ENCODE peak calls at places on chromosomes 6 and 20, in seven cellular contexts. J, K, M, O, Q, P and R are unnamed samples.

GRCh38 chr6:53461682-53462081 is 83.2 kb downstream of the GCLC start:
- DNase-seq in J (no peak), K (no peak), M (no peak), O (no peak), Q (no peak), P (no peak), R (no peak)

GRCh38 chr20:8602389-8603116 is 466.3 kb upstream of the PLCB4 start:
- DNase-seq in J (no peak), K (no peak), M (no peak), O (no peak), Q (no peak), P (no peak), R (no peak)

GRCh38 chr6:33714385-33715040 is 3.0 kb upstream of the UQCC2 start:
- DNase-seq in J (no peak), K (no peak), M (no peak), O (no peak), Q (no peak), P (no peak), R (no peak)

GRCh38 chr6:110491644-110492317 is 15.4 kb upstream of the SLC22A16 start:
- DNase-seq in J (no peak), K (peak; percentile 18), M (no peak), O (no peak), Q (no peak), P (no peak), R (no peak)

GRCh38 chr6:154302111-154302752 is 54.4 kb downstream of the IPCEF1 start:
- DNase-seq in J (no peak), K (peak; percentile 40), M (no peak), O (no peak), Q (no peak), P (no peak), R (no peak)

GRCh38 chr6:154736613-154737259 is 3.5 kb downstream of the SCAF8 start:
- DNase-seq in J (no peak), K (no peak), M (no peak), O (no peak), Q (no peak), P (no peak), R (no peak)

GRCh38 chr20:38199506-38200390 is 34.7 kb upstream of the TGM2 start:
- DNase-seq in J (no peak), K (no peak), M (no peak), O (no peak), Q (no peak), P (no peak), R (no peak)

GRCh38 chr6:10402648-10403311 is 12.1 kb downstream of the TFAP2A start:
- DNase-seq in J (no peak), K (peak; percentile 68), M (no peak), O (no peak), Q (no peak), P (no peak), R (no peak)

GRCh38 chr6:40472354-40472753 is 114.8 kb downstream of the LRFN2 start:
- DNase-seq in J (no peak), K (no peak), M (no peak), O (no peak), Q (no peak), P (no peak), R (no peak)

GRCh38 chr6:105179244-105180065 is at the start of gene POPDC3:
- DNase-seq in J (peak; percentile 62), K (peak; percentile 14), M (no peak), O (no peak), Q (peak; percentile 38), P (no peak), R (no peak)

GRCh38 chr6:30260036-30260504 is 46.9 kb upstream of the TRIM26 start:
- DNase-seq in J (no peak), K (no peak), M (peak; percentile 22), O (no peak), Q (no peak), P (peak; percentile 52), R (no peak)

GRCh38 chr6:121851056-121851455 is 415.6 kb downstream of the GJA1 start:
- DNase-seq in J (no peak), K (no peak), M (no peak), O (no peak), Q (no peak), P (no peak), R (no peak)

GRCh38 chr20:60851826-60852704 is 400.0 kb upstream of the CDH4 start:
- DNase-seq in J (peak; percentile 18), K (peak; percentile 13), M (no peak), O (no peak), Q (no peak), P (no peak), R (no peak)

GRCh38 chr6:130366011-130366963 is at the start of gene TMEM200A:
- DNase-seq in J (no peak), K (no peak), M (peak; percentile 71), O (no peak), Q (peak; percentile 30), P (peak; percentile 53), R (peak; percentile 11)

GRCh38 chr20:4764805-4765204 is 43.1 kb downstream of the PRND start:
- DNase-seq in J (no peak), K (no peak), M (no peak), O (no peak), Q (no peak), P (no peak), R (no peak)

GRCh38 chr20:61436268-61436667 is 184.2 kb downstream of the CDH4 start:
- DNase-seq in J (no peak), K (no peak), M (no peak), O (no peak), Q (no peak), P (no peak), R (peak; percentile 66)

GRCh38 chr20:47487175-47487917 is 14.3 kb upstream of the NCOA3 start:
- DNase-seq in J (no peak), K (peak; percentile 71), M (no peak), O (no peak), Q (no peak), P (no peak), R (no peak)

GRCh38 chr20:219290-220115 is 7.6 kb upstream of the DEFB129 start:
- DNase-seq in J (peak; percentile 49), K (peak; percentile 31), M (no peak), O (peak; percentile 27), Q (no peak), P (no peak), R (peak; percentile 15)

GRCh38 chr6:110944681-110945151 is 13.8 kb upstream of the GTF3C6 start:
- DNase-seq in J (peak; percentile 86), K (peak; percentile 47), M (no peak), O (peak; percentile 69), Q (no peak), P (no peak), R (peak; percentile 59)

GRCh38 chr6:144219056-144219685 is 66.0 kb upstream of the UTRN start:
- DNase-seq in J (peak; percentile 44), K (peak; percentile 62), M (no peak), O (peak; percentile 40), Q (no peak), P (no peak), R (no peak)

GRCh38 chr6:101445527-101445926 is 52.0 kb downstream of the GRIK2 start:
- DNase-seq in J (no peak), K (no peak), M (no peak), O (no peak), Q (no peak), P (no peak), R (no peak)
- TF ChIP-seq POLR2A in J (no peak), K (no peak), M (no peak), O (no peak), Q (no peak), P (no peak), R (no peak)

DNA sequence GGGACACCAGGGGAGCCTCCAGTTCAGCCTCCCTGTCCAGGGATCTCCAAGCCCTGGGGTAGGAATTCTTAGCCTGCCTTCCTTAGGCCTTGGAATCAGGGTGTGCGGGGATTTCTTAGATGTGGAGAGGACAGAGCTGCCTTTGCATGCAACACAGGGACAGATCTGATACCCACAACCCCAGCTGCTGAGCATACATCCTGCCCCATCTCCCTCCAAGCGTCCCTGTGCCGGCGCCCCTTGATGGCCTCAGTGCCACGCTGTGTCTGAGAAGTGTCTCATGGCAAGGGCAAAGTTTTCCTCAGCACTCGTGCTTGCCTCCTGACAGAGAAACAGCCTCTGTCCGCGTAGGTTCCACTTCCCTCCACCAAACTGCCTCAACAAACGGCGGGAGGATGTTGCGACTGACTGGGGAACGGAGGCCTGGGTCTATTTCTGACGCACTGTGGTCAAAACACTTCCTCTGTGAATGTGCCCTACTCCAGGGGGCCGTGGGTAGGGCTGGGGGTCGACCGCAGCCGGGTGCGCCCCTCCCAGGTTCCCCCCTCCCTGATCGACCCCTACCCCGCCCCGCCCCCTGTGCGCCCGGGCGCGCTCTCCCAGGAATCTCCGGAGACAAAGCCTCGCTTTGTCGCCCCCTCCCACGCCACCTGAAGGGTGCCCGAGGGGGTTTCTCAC is 950 bp downstream of the MICAL1 start:
- DNase-seq in J (no peak), K (no peak), M (peak; percentile 39), O (no peak), Q (peak; percentile 58), P (no peak), R (no peak)
- TF ChIP-seq POLR2A in J (no peak), K (no peak), M (no peak), O (no peak), Q (no peak), P (no peak), R (no peak)

DNA sequence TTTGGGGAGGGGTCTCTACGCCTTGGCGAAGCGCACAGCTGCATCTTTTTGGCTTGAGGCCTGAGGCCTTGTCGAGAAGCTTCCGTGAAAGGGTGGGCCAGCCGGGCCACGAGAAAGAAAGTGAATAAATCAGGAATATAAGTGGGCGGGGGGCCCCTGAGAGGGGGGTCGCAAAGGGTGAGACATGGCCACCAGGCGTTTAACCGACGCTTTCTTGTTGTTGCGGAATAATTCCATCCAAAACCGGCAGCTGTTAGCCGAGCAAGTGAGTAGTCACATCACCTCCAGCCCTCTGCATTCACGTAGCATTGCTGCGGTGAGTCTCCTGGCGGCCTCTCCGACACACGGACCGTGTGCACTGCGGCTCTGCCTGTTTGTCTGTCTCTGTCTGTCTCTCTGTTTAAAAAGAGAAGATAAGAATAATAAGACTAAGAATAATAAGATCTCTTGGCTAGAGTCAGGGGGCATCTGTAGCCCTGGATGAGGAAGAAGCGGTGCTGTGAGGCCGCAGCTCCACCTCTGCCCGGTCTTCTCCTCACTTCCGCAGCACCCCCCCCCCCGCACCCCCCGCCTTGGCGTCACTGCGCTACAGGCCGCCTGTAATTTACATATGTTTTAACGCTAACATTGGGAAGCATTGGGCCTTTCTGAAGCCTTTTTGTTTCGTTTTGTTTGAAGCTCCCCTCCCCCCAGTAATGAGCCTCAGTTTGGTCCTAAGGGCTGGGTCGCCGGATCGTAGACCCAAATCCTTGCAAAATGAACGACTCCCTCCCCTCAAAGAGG is 931 bp downstream of the STX16 start:
- DNase-seq in J (peak; percentile 48), K (peak; percentile 82), M (no peak), O (no peak), Q (peak; percentile 66), P (no peak), R (peak; percentile 95)
- TF ChIP-seq POLR2A in J (no peak), K (peak; percentile 65), M (no peak), O (no peak), Q (no peak), P (no peak), R (peak; percentile 2)

DNA sequence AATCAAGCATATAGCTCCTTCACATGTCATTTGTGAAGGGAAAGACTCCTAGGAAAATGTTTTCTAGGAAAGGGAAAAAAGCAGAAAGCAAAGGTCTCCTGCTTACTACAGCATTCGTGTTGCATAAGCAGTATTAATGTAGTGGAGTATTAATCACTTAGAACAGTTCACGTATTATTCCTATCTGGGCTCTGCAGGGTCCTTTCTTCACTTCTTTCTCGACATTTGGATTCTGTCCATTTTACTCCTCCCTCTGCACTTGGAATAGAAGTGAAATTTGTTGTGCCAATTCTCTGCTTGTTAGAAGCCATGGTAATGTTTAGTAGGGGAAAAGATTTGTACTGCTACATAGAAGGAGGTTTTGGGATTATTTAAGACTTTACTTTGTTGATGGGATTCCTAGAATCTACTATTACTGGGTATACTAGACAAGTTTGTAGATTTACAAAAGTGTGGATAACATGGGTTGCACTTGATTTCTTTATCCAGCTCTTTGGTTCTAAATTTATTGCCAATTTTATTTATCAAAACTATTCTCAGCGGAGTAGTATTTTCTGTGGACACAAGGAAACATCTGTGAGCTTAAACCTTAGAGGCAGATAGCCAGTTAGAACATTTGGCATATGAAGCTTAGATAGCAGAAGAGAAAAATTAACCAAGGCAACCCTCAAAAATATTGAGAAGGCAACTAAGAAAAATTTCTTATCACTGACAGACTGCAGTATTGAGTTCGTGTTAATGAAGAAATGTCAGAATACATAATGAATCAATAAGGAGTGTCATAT is 108.4 kb upstream of the ESR1 start:
- DNase-seq in J (no peak), K (no peak), M (no peak), O (no peak), Q (no peak), P (no peak), R (no peak)
- TF ChIP-seq POLR2A in J (no peak), K (no peak), M (no peak), O (no peak), Q (no peak), P (no peak), R (no peak)